ENCODE peak calls at places on chromosomes 11 and 22, in ten cellular contexts. One of them, this sample, is unnamed.
A peak's percentile ranks its signal among the peaks of the same experiment; 100 is the strongest.

GRCh38 chr11:71774603-71775222 is 58.3 kb upstream of the DEFB108B start:
- DNase-seq in fibroblast of mammary gland: no peak
- DNase-seq in epithelial cell of esophagus: no peak
- DNase-seq in adipocyte: no peak
- DNase-seq in AG09309: no peak
- DNase-seq in mesenchymal stem cell: no peak
- DNase-seq in right atrium auricular region: no peak
- DNase-seq in heart right ventricle: no peak
- DNase-seq in BJ: no peak
- DNase-seq in lower leg skin: no peak
- DNase-seq in this sample: no peak

GRCh38 chr11:3130269-3131071 is 34.6 kb downstream of the OSBPL5 start:
- DNase-seq in adipocyte: no peak
- DNase-seq in right atrium auricular region: no peak
- DNase-seq in epithelial cell of esophagus: peak; percentile 96
- DNase-seq in lower leg skin: peak; percentile 60
- DNase-seq in mesenchymal stem cell: no peak
- DNase-seq in fibroblast of mammary gland: no peak
- DNase-seq in heart right ventricle: peak; percentile 21
- DNase-seq in AG09309: no peak
- DNase-seq in BJ: no peak
- DNase-seq in this sample: no peak

GRCh38 chr22:48827228-48827810 is 1000.4 kb downstream of the BRD1 start:
- DNase-seq in lower leg skin: no peak
- DNase-seq in right atrium auricular region: no peak
- DNase-seq in mesenchymal stem cell: no peak
- DNase-seq in epithelial cell of esophagus: peak; percentile 4
- DNase-seq in heart right ventricle: no peak
- DNase-seq in AG09309: no peak
- DNase-seq in BJ: no peak
- DNase-seq in adipocyte: no peak
- DNase-seq in fibroblast of mammary gland: no peak
- DNase-seq in this sample: no peak

GRCh38 chr11:35946766-35947165 is 2.9 kb downstream of the LDLRAD3 start:
- DNase-seq in epithelial cell of esophagus: no peak
- DNase-seq in AG09309: no peak
- DNase-seq in heart right ventricle: no peak
- DNase-seq in BJ: no peak
- DNase-seq in mesenchymal stem cell: no peak
- DNase-seq in lower leg skin: no peak
- DNase-seq in fibroblast of mammary gland: no peak
- DNase-seq in right atrium auricular region: no peak
- DNase-seq in adipocyte: no peak
- DNase-seq in this sample: no peak

GRCh38 chr11:2132229-2132620 is 7.0 kb downstream of the IGF2 start:
- DNase-seq in right atrium auricular region: no peak
- DNase-seq in AG09309: no peak
- DNase-seq in heart right ventricle: no peak
- DNase-seq in epithelial cell of esophagus: no peak
- DNase-seq in mesenchymal stem cell: no peak
- DNase-seq in BJ: no peak
- DNase-seq in lower leg skin: no peak
- DNase-seq in fibroblast of mammary gland: no peak
- DNase-seq in adipocyte: no peak
- DNase-seq in this sample: no peak

GRCh38 chr11:33723238-33723881 is 12.9 kb downstream of the CD59 start:
- DNase-seq in lower leg skin: peak; percentile 75
- DNase-seq in epithelial cell of esophagus: peak; percentile 86
- DNase-seq in AG09309: peak; percentile 80
- DNase-seq in BJ: peak; percentile 58
- DNase-seq in heart right ventricle: no peak
- DNase-seq in fibroblast of mammary gland: peak; percentile 99
- DNase-seq in adipocyte: peak; percentile 79
- DNase-seq in right atrium auricular region: peak; percentile 81
- DNase-seq in mesenchymal stem cell: peak; percentile 94
- DNase-seq in this sample: peak; percentile 87

GRCh38 chr22:27424319-27424718 is 377.2 kb downstream of the MN1 start:
- DNase-seq in adipocyte: peak; percentile 76
- DNase-seq in epithelial cell of esophagus: no peak
- DNase-seq in lower leg skin: no peak
- DNase-seq in heart right ventricle: no peak
- DNase-seq in right atrium auricular region: no peak
- DNase-seq in fibroblast of mammary gland: no peak
- DNase-seq in BJ: no peak
- DNase-seq in mesenchymal stem cell: peak; percentile 15
- DNase-seq in AG09309: no peak
- DNase-seq in this sample: no peak

GRCh38 chr22:46352691-46353386 is 17.3 kb downstream of the TRMU start:
- DNase-seq in BJ: no peak
- DNase-seq in heart right ventricle: peak; percentile 64
- DNase-seq in AG09309: no peak
- DNase-seq in right atrium auricular region: peak; percentile 67
- DNase-seq in epithelial cell of esophagus: peak; percentile 87
- DNase-seq in lower leg skin: no peak
- DNase-seq in mesenchymal stem cell: peak; percentile 18
- DNase-seq in adipocyte: no peak
- DNase-seq in fibroblast of mammary gland: peak; percentile 40
- DNase-seq in this sample: peak; percentile 6

GRCh38 chr11:12201016-12201985 is 90.9 kb downstream of the MICAL2 start:
- DNase-seq in right atrium auricular region: peak; percentile 91
- DNase-seq in BJ: peak; percentile 93
- DNase-seq in fibroblast of mammary gland: peak; percentile 91
- DNase-seq in adipocyte: peak; percentile 86
- DNase-seq in mesenchymal stem cell: peak; percentile 94
- DNase-seq in heart right ventricle: peak; percentile 66
- DNase-seq in AG09309: peak; percentile 70
- DNase-seq in epithelial cell of esophagus: peak; percentile 48
- DNase-seq in lower leg skin: no peak
- DNase-seq in this sample: peak; percentile 98

GRCh38 chr11:24697722-24698121 is 200.9 kb downstream of the LUZP2 start:
- DNase-seq in heart right ventricle: no peak
- DNase-seq in BJ: no peak
- DNase-seq in AG09309: no peak
- DNase-seq in adipocyte: peak; percentile 28
- DNase-seq in epithelial cell of esophagus: peak; percentile 58
- DNase-seq in mesenchymal stem cell: peak; percentile 24
- DNase-seq in right atrium auricular region: no peak
- DNase-seq in fibroblast of mammary gland: peak; percentile 18
- DNase-seq in lower leg skin: no peak
- DNase-seq in this sample: peak; percentile 75

DNA sequence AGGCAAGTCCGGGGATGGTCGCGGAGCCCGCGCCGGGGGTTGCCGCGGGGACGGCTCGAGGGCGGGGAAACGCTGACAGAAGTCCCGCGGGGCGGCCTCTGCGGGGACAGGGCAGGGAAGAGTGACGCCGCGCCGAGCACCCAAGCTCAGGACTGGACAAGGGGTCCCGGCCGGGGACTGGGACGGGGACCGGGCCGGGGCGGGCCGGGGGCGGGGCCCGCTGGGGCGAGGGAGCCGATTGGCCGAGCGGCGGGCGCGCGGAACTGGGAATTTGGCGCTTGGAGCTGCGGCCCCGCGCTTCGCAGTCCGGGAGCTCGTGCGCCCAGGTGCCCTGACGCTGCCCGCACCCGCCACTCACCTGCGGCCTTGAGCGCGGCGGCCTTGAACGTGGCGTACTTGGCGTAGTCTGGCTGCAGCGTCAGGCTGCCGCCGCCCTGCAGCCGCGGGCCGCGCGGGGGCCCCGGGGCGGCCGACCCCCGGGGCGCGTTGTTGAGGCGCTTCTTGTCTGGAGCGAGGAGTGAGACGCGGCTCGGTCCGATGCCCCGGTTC is 4.8 kb downstream of the SHISA8 start:
- DNase-seq in epithelial cell of esophagus: peak; percentile 35
- DNase-seq in AG09309: no peak
- DNase-seq in adipocyte: peak; percentile 39
- DNase-seq in heart right ventricle: peak; percentile 52
- DNase-seq in lower leg skin: no peak
- DNase-seq in mesenchymal stem cell: no peak
- DNase-seq in fibroblast of mammary gland: no peak
- DNase-seq in BJ: no peak
- DNase-seq in right atrium auricular region: no peak
- DNase-seq in this sample: peak; percentile 60
- H3K4me3 ChIP-seq in epithelial cell of esophagus: no peak overlapping the region
- H3K4me3 ChIP-seq in AG09309: no peak overlapping the region
- H3K4me3 ChIP-seq in adipocyte: no peak overlapping the region
- H3K4me3 ChIP-seq in heart right ventricle: peak overlapping the region; percentile 46
- H3K4me3 ChIP-seq in lower leg skin: no peak overlapping the region
- H3K4me3 ChIP-seq in mesenchymal stem cell: peak overlapping the region; percentile 39
- H3K4me3 ChIP-seq in fibroblast of mammary gland: no peak overlapping the region
- H3K4me3 ChIP-seq in BJ: peak overlapping the region; percentile 19
- H3K4me3 ChIP-seq in right atrium auricular region: peak overlapping the region; percentile 48
- H3K4me3 ChIP-seq in this sample: peak overlapping the region; percentile 20

GRCh38 chr11:126416542-126417090 is 61.1 kb downstream of the ST3GAL4 start:
- DNase-seq in epithelial cell of esophagus: peak; percentile 67
- DNase-seq in BJ: no peak
- DNase-seq in fibroblast of mammary gland: peak; percentile 74
- DNase-seq in lower leg skin: peak; percentile 78
- DNase-seq in AG09309: no peak
- DNase-seq in mesenchymal stem cell: peak; percentile 81
- DNase-seq in right atrium auricular region: peak; percentile 92
- DNase-seq in adipocyte: peak; percentile 38
- DNase-seq in heart right ventricle: peak; percentile 95
- DNase-seq in this sample: peak; percentile 91

GRCh38 chr11:126417463-126417862 is 62.0 kb downstream of the ST3GAL4 start:
- DNase-seq in right atrium auricular region: no peak
- DNase-seq in heart right ventricle: no peak
- DNase-seq in BJ: no peak
- DNase-seq in AG09309: no peak
- DNase-seq in epithelial cell of esophagus: peak; percentile 60
- DNase-seq in mesenchymal stem cell: no peak
- DNase-seq in lower leg skin: no peak
- DNase-seq in fibroblast of mammary gland: no peak
- DNase-seq in adipocyte: no peak
- DNase-seq in this sample: no peak

GRCh38 chr11:126414615-126415014 is 59.1 kb downstream of the ST3GAL4 start:
- DNase-seq in fibroblast of mammary gland: no peak
- DNase-seq in AG09309: no peak
- DNase-seq in lower leg skin: no peak
- DNase-seq in epithelial cell of esophagus: no peak
- DNase-seq in right atrium auricular region: no peak
- DNase-seq in mesenchymal stem cell: no peak
- DNase-seq in BJ: no peak
- DNase-seq in heart right ventricle: peak; percentile 40
- DNase-seq in adipocyte: no peak
- DNase-seq in this sample: no peak

GRCh38 chr11:126415128-126415527 is 59.6 kb downstream of the ST3GAL4 start:
- DNase-seq in lower leg skin: peak; percentile 84
- DNase-seq in mesenchymal stem cell: no peak
- DNase-seq in adipocyte: peak; percentile 70
- DNase-seq in epithelial cell of esophagus: no peak
- DNase-seq in AG09309: peak; percentile 16
- DNase-seq in fibroblast of mammary gland: peak; percentile 85
- DNase-seq in right atrium auricular region: peak; percentile 90
- DNase-seq in heart right ventricle: peak; percentile 85
- DNase-seq in BJ: no peak
- DNase-seq in this sample: no peak

DNA sequence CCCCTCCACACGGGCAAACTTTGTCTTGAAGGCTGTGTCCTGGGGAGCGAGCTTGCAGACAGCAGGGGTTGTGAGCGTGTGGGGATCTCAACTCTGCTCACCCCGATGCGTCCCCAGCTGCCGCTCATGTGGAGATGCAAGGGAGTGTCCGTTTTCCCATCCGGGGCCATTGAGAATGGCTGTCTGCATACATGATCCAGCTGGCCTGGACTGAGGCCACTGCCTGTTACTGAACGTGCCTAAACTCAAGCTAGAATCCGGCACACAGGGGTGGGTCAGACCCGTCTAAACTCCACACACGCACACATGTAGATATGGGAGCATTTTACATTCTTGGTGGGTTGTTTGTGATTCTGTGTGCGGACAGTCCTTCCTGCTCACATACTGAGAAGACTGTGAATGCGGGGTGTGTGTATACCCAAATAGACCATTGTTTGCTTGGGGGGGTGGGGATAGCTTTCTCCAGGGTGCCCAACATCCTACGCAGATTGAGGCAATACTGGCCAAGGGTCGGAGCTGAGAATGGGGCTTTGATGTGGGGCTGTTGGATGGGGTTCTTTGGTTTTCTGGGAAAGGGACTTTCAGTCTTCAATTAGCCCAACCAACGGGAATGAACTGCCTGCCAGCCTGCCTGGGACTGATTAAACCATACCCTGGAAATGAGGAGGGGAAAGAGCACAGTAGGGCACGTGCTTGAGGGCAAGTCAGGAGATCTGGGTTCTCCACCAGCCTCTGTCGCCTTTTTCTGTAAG is 60.4 kb downstream of the ST3GAL4 start:
- DNase-seq in AG09309: no peak
- DNase-seq in epithelial cell of esophagus: no peak
- DNase-seq in right atrium auricular region: peak; percentile 92
- DNase-seq in BJ: no peak
- DNase-seq in mesenchymal stem cell: no peak
- DNase-seq in lower leg skin: no peak
- DNase-seq in heart right ventricle: peak; percentile 81
- DNase-seq in adipocyte: no peak
- DNase-seq in fibroblast of mammary gland: no peak
- DNase-seq in this sample: peak; percentile 91
- H3K4me3 ChIP-seq in AG09309: no peak overlapping the region
- H3K4me3 ChIP-seq in epithelial cell of esophagus: peak overlapping the region; percentile 23
- H3K4me3 ChIP-seq in right atrium auricular region: peak overlapping the region; percentile 48
- H3K4me3 ChIP-seq in BJ: no peak overlapping the region
- H3K4me3 ChIP-seq in mesenchymal stem cell: peak overlapping the region; percentile 60
- H3K4me3 ChIP-seq in lower leg skin: no peak overlapping the region
- H3K4me3 ChIP-seq in heart right ventricle: peak overlapping the region; percentile 53
- H3K4me3 ChIP-seq in adipocyte: peak overlapping the region; percentile 23
- H3K4me3 ChIP-seq in fibroblast of mammary gland: no peak overlapping the region
- H3K4me3 ChIP-seq in this sample: no peak overlapping the region

GRCh38 chr22:44180706-44181032 is at the start of gene PARVG:
- DNase-seq in fibroblast of mammary gland: no peak
- DNase-seq in heart right ventricle: no peak
- DNase-seq in right atrium auricular region: no peak
- DNase-seq in BJ: no peak
- DNase-seq in mesenchymal stem cell: no peak
- DNase-seq in lower leg skin: no peak
- DNase-seq in epithelial cell of esophagus: peak; percentile 36
- DNase-seq in adipocyte: no peak
- DNase-seq in AG09309: no peak
- DNase-seq in this sample: peak; percentile 32
- H3K4me3 ChIP-seq in fibroblast of mammary gland: no peak within 1 kb of the TSS
- H3K4me3 ChIP-seq in heart right ventricle: peak within 1 kb of the TSS; percentile 41
- H3K4me3 ChIP-seq in right atrium auricular region: peak within 1 kb of the TSS; percentile 30
- H3K4me3 ChIP-seq in BJ: no peak within 1 kb of the TSS
- H3K4me3 ChIP-seq in mesenchymal stem cell: no peak within 1 kb of the TSS
- H3K4me3 ChIP-seq in lower leg skin: no peak within 1 kb of the TSS
- H3K4me3 ChIP-seq in epithelial cell of esophagus: no peak within 1 kb of the TSS
- H3K4me3 ChIP-seq in adipocyte: no peak within 1 kb of the TSS
- H3K4me3 ChIP-seq in AG09309: no peak within 1 kb of the TSS
- H3K4me3 ChIP-seq in this sample: no peak within 1 kb of the TSS

GRCh38 chr11:76206077-76206326 is 300 bp downstream of the WNT11 start:
- DNase-seq in BJ: no peak
- DNase-seq in heart right ventricle: no peak
- DNase-seq in adipocyte: peak; percentile 22
- DNase-seq in AG09309: no peak
- DNase-seq in lower leg skin: no peak
- DNase-seq in right atrium auricular region: no peak
- DNase-seq in epithelial cell of esophagus: no peak
- DNase-seq in fibroblast of mammary gland: no peak
- DNase-seq in mesenchymal stem cell: no peak
- DNase-seq in this sample: no peak
- H3K4me3 ChIP-seq in BJ: peak overlapping the region; percentile 39
- H3K4me3 ChIP-seq in heart right ventricle: peak overlapping the region; percentile 73
- H3K4me3 ChIP-seq in adipocyte: peak overlapping the region; percentile 82
- H3K4me3 ChIP-seq in AG09309: no peak overlapping the region
- H3K4me3 ChIP-seq in lower leg skin: peak overlapping the region; percentile 31
- H3K4me3 ChIP-seq in right atrium auricular region: peak overlapping the region; percentile 67
- H3K4me3 ChIP-seq in epithelial cell of esophagus: no peak overlapping the region
- H3K4me3 ChIP-seq in fibroblast of mammary gland: no peak overlapping the region
- H3K4me3 ChIP-seq in mesenchymal stem cell: peak overlapping the region; percentile 78
- H3K4me3 ChIP-seq in this sample: peak overlapping the region; percentile 40